ENCODE peak calls at places on chromosomes 12 and 14, in four cellular contexts. V, U, A and T are unnamed samples.
A peak's percentile ranks its signal among the peaks of the same experiment; 100 is the strongest.

GRCh38 chr12:82479511-82479910 is 121.2 kb downstream of the METTL25 start:
- DNase-seq in A (no peak), U (no peak), V (no peak), T (no peak)

GRCh38 chr14:65469903-65470302 is 57.4 kb downstream of the FUT8 start:
- DNase-seq in U (no peak), A (no peak), V (no peak), T (no peak)

GRCh38 chr12:4809013-4809448 is 88.8 kb downstream of the GALNT8 start:
- DNase-seq in U (no peak), A (no peak), V (no peak), T (no peak)

GRCh38 chr14:55245657-55246268 is 25.5 kb upstream of the FBXO34 start:
- DNase-seq in V (peak; percentile 50), A (no peak), U (peak; percentile 43), T (no peak)

GRCh38 chr12:110224379-110225304 is 56.4 kb upstream of the ATP2A2 start:
- DNase-seq in V (peak; percentile 12), A (peak; percentile 48), U (no peak), T (no peak)

GRCh38 chr12:15726029-15726756 is 63.0 kb downstream of the EPS8 start:
- DNase-seq in V (no peak), U (no peak), A (no peak), T (no peak)

GRCh38 chr12:129839679-129840078 is 64.1 kb downstream of the TMEM132D start:
- DNase-seq in V (no peak), U (no peak), A (no peak), T (no peak)

GRCh38 chr12:26434299-26434915 is 239.0 kb downstream of the SSPN start:
- DNase-seq in V (peak; percentile 58), U (no peak), A (peak; percentile 31), T (peak; percentile 55)

GRCh38 chr14:79254069-79254775 is 957.1 kb downstream of the DIO2 start:
- DNase-seq in V (no peak), U (no peak), A (peak; percentile 64), T (no peak)

GRCh38 chr14:95498622-95499353 is 17.7 kb downstream of the SYNE3 start:
- DNase-seq in V (no peak), U (no peak), A (no peak), T (no peak)

GRCh38 chr14:74737753-74738325 is 24.9 kb downstream of the FCF1 start:
- DNase-seq in V (no peak), A (no peak), U (no peak), T (peak; percentile 62)

GRCh38 chr12:10363922-10364838 is 25.7 kb downstream of the KLRK1 start:
- DNase-seq in V (peak; percentile 39), U (peak; percentile 26), A (peak; percentile 85), T (no peak)

GRCh38 chr12:32918890-32919791 is 22.6 kb upstream of the PKP2 start:
- DNase-seq in V (peak; percentile 23), U (no peak), A (peak; percentile 97), T (peak; percentile 63)

GRCh38 chr12:84814664-84815245 is 97.8 kb downstream of the SLC6A15 start:
- DNase-seq in A (no peak), V (no peak), U (no peak), T (no peak)

GRCh38 chr12:27970981-27971489 is 1.5 kb downstream of the PTHLH start:
- DNase-seq in U (no peak), V (no peak), A (no peak), T (no peak)

GRCh38 chr14:64337901-64338615 is 43.9 kb upstream of the ESR2 start:
- DNase-seq in V (peak; percentile 63), U (peak; percentile 7), A (peak; percentile 72), T (peak; percentile 51)

GRCh38 chr12:86903166-86903565 is 647.0 kb upstream of the MGAT4C start:
- DNase-seq in A (no peak), U (no peak), V (no peak), T (no peak)

GRCh38 chr12:105204916-105205315 is 31.1 kb downstream of the APPL2 start:
- DNase-seq in V (no peak), U (no peak), A (peak; percentile 80), T (no peak)

GRCh38 chr12:6627598-6627997 is 8.2 kb downstream of the LPAR5 start:
- DNase-seq in A (no peak), V (no peak), U (peak; percentile 53), T (no peak)

GRCh38 chr14:75435473-75435872 is 7.7 kb downstream of the JDP2 start:
- DNase-seq in V (no peak), A (no peak), U (no peak), T (no peak)

GRCh38 chr14:78401866-78402265 is 231.7 kb downstream of the NRXN3 start:
- DNase-seq in U (no peak), V (no peak), A (no peak), T (no peak)

GRCh38 chr12:44696542-44696941 is 179.6 kb downstream of the NELL2 start:
- DNase-seq in V (no peak), U (no peak), A (no peak), T (no peak)

GRCh38 chr12:51419473-51420228 is 5.0 kb upstream of the SLC4A8 start:
- DNase-seq in U (no peak), V (no peak), A (no peak), T (no peak)

GRCh38 chr12:122060069-122060468 is 18.5 kb upstream of the MLXIP start:
- DNase-seq in V (no peak), U (no peak), A (no peak), T (no peak)

GRCh38 chr14:20436363-20436755 is 393 bp upstream of the KLHL33 start:
- DNase-seq in V (no peak), A (no peak), U (no peak), T (no peak)

GRCh38 chr14:93303659-93304058 is 29.2 kb downstream of the BTBD7 start:
- DNase-seq in U (no peak), A (no peak), V (no peak), T (no peak)

GRCh38 chr14:68564826-68565760 is 227.8 kb downstream of the ZFP36L1 start:
- DNase-seq in V (no peak), U (peak; percentile 6), A (no peak), T (peak; percentile 66)

GRCh38 chr14:56120091-56120632 is 2.0 kb downstream of the PELI2 start:
- DNase-seq in U (no peak), V (peak; percentile 64), A (peak; percentile 48), T (no peak)

GRCh38 chr12:26845057-26845666 is 12.2 kb upstream of the ITPR2 start:
- DNase-seq in A (peak; percentile 36), U (peak; percentile 16), V (peak; percentile 74), T (no peak)

GRCh38 chr14:23173796-23174195 is 9.7 kb downstream of the SLC7A8 start:
- DNase-seq in U (no peak), A (no peak), V (no peak), T (no peak)

GRCh38 chr14:99570542-99571302 is 33.3 kb downstream of the CCDC85C start:
- DNase-seq in V (no peak), U (no peak), A (no peak), T (no peak)

GRCh38 chr14:56005580-56006053 is 112.6 kb upstream of the PELI2 start:
- DNase-seq in A (no peak), V (no peak), U (no peak), T (no peak)

DNA sequence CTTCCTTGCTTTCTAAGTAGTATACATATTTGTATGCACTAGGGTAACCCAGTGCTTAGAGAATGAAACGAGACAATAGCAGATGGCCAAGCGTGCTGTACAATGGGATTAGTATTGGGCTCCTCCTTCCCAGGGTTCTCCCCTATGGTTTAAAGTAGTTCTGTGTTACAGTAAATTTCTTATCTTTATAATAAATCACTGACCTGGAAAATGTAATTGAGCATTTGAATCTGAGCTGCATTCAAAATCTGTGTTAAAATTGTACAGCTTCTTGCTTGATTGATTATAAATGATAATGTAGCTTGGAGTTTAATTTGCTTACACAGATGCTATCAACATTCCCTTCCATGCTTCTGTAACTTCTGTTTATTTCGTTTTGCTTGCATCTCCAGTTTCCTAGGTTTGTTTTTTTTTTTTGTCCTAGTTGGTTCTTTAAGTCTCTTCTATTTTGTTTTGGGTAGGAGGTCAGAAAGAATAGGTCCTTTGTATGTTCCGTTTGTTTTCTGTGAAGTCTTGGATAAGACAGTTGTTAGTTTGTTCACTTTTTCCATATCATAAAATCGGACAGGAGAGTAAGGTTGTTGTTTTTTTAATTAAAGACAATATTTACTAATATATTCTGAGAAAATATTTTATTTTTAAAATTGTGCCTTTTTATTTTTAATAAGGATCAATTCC is 171.2 kb downstream of the ERC1 start:
- DNase-seq in U (no peak), V (no peak), A (no peak), T (no peak)
- H3K27ac ChIP-seq in U (no peak overlapping the region), V (no peak overlapping the region), A (no peak overlapping the region), T (no peak overlapping the region)

GRCh38 chr12:124938606-124939427 is 24.4 kb upstream of the UBC start:
- DNase-seq in V (peak; percentile 79), A (no peak), U (no peak), T (no peak)

GRCh38 chr12:124938066-124938465 is 23.6 kb upstream of the UBC start:
- DNase-seq in U (no peak), V (no peak), A (no peak), T (no peak)

GRCh38 chr12:124940143-124940392 is 25.6 kb upstream of the UBC start:
- DNase-seq in V (no peak), U (no peak), A (no peak), T (no peak)

GRCh38 chr12:124940393-124941169 is 26.1 kb upstream of the UBC start:
- DNase-seq in V (peak; percentile 89), U (peak; percentile 76), A (peak; percentile 82), T (peak; percentile 86)

GRCh38 chr12:124939428-124940142 is 25.1 kb upstream of the UBC start:
- DNase-seq in U (peak; percentile 93), V (peak; percentile 91), A (peak; percentile 97), T (peak; percentile 87)
- H3K4me3 ChIP-seq in U (peak overlapping the region; percentile 82), V (no peak overlapping the region), A (peak overlapping the region; percentile 26), T (peak overlapping the region; percentile 67)

DNA sequence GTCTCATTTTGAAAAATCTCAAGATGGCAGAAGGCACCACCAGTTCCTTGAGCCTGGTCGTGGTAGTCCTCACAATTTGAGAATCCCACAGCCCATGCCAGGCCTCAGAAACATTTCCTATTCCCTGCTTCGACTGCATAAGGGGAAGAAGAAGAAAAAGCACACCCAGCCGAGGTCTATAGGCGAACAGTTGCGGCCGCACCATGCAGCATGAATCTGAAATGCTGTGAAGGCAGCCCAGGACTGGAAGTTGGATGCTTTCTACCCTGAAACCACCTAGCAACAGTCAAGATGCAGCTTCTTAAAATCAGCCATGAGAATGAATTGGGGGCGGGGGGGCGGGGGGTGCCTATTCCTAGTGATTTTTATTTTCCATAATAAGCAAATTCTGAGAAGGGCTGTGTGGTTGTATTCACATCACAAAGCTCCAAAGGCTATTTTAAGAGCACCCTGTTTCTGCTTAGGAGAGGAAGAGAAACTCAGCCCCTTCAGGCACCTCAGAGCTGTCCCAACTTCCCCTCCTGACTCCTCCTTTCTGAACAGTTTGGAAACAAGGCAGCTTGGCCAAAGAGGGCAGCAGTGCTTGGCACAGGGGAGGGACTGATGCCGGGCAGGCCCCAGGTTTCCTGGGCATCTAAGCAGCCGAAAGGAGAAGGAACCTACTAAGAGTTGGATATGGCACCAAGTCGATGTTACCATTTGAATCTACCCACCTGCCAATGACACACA is 172.5 kb upstream of the FOXN3 start:
- DNase-seq in U (no peak), V (peak; percentile 57), A (no peak), T (no peak)
- H3K9me3 ChIP-seq in U (no peaks in the 10 kb centered on the region), V (no peaks in the 10 kb centered on the region), A (no peaks in the 10 kb centered on the region), T (no peaks in the 10 kb centered on the region)

GRCh38 chr14:89227490-89227834 is 189.6 kb downstream of the FOXN3 start:
- DNase-seq in V (no peak), U (no peak), A (no peak), T (no peak)
- H3K27ac ChIP-seq in V (no peak overlapping the region), U (no peak overlapping the region), A (no peak overlapping the region), T (no peak overlapping the region)

DNA sequence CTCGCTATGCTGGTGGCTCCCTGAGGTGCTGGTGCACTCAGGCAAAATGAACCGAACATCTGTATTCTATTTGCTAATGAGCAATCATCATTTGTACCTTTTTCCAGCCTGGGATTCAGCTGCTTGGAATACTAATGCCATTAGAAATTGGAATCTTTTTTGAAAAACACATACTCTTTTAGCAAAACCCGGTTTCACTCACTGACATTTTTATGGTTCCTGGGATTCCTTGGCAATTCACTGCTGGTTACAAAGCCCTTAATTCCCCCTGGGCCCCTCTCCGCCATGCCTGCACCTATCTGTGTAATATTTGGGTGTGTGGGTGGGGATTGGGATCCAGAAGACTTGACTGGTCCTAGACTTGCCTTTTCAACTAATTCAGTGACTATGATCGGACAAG is 199.2 kb downstream of the FOXN3 start:
- DNase-seq in V (no peak), U (no peak), A (no peak), T (no peak)
- H3K4me3 ChIP-seq in V (no peak overlapping the region), U (no peak overlapping the region), A (no peak overlapping the region), T (no peak overlapping the region)